ENCODE peak calls at places on chromosomes 12 and 14, in seven cellular contexts. K is IMR-90, B is A549, I is HCT116, Y is H1, N is K562, T is GM12878. Z is an unnamed sample.

GRCh38 chr14:70234066-70234950 is 45.6 kb upstream of the SLC8A3 start:
- DNase-seq in K (no peak), B (no peak), I (no peak), Y (no peak), N (no peak), T (no peak), Z (no peak)

GRCh38 chr14:59116984-59117415 is 71.5 kb upstream of the DAAM1 start:
- DNase-seq in K (peak; percentile 35), B (peak; percentile 3), I (peak; percentile 89), Y (no peak), N (no peak), T (peak; percentile 44), Z (no peak)

GRCh38 chr14:100526632-100527031 is 60.6 kb downstream of the BEGAIN start:
- DNase-seq in K (peak; percentile 18), B (no peak), I (no peak), Y (no peak), N (no peak), T (no peak), Z (no peak)

GRCh38 chr14:92729632-92730358 is 18.6 kb downstream of the LGMN start:
- DNase-seq in K (peak; percentile 96), B (no peak), I (no peak), Y (no peak), N (no peak), T (no peak), Z (no peak)

GRCh38 chr14:66066991-66067788 is 419.0 kb upstream of the CCDC196 start:
- DNase-seq in K (no peak), B (no peak), I (no peak), Y (no peak), N (no peak), T (no peak), Z (no peak)

GRCh38 chr14:101595349-101595748 is 34.1 kb downstream of the DIO3 start:
- DNase-seq in K (no peak), B (no peak), I (no peak), Y (no peak), N (no peak), T (no peak), Z (no peak)

GRCh38 chr14:89137514-89138163 is 279.4 kb downstream of the FOXN3 start:
- DNase-seq in K (peak; percentile 94), B (peak; percentile 43), I (peak; percentile 70), Y (no peak), N (peak; percentile 24), T (no peak), Z (peak; percentile 45)

GRCh38 chr12:32765906-32766305 is 10.2 kb upstream of the YARS2 start:
- DNase-seq in K (no peak), B (no peak), I (no peak), Y (no peak), N (no peak), T (no peak), Z (no peak)

GRCh38 chr12:108311605-108312004 is 27.5 kb downstream of the CMKLR1 start:
- DNase-seq in K (no peak), B (no peak), I (no peak), Y (no peak), N (no peak), T (no peak), Z (no peak)

GRCh38 chr12:98856897-98857540 is 211.9 kb downstream of the APAF1 start:
- DNase-seq in K (no peak), B (no peak), I (no peak), Y (peak; percentile 80), N (no peak), T (no peak), Z (no peak)

GRCh38 chr12:114665411-114666181 is 18.4 kb downstream of the TBX3 start:
- DNase-seq in K (no peak), B (no peak), I (no peak), Y (no peak), N (no peak), T (no peak), Z (no peak)

GRCh38 chr12:68042212-68042699 is 53.0 kb downstream of the IFNG-AS1 start:
- DNase-seq in K (peak; percentile 3), B (no peak), I (no peak), Y (no peak), N (no peak), T (peak; percentile 65), Z (peak; percentile 3)

GRCh38 chr14:68937790-68938514 is 41.1 kb downstream of the ACTN1 start:
- DNase-seq in K (no peak), B (no peak), I (no peak), Y (no peak), N (peak; percentile 11), T (no peak), Z (no peak)

DNA sequence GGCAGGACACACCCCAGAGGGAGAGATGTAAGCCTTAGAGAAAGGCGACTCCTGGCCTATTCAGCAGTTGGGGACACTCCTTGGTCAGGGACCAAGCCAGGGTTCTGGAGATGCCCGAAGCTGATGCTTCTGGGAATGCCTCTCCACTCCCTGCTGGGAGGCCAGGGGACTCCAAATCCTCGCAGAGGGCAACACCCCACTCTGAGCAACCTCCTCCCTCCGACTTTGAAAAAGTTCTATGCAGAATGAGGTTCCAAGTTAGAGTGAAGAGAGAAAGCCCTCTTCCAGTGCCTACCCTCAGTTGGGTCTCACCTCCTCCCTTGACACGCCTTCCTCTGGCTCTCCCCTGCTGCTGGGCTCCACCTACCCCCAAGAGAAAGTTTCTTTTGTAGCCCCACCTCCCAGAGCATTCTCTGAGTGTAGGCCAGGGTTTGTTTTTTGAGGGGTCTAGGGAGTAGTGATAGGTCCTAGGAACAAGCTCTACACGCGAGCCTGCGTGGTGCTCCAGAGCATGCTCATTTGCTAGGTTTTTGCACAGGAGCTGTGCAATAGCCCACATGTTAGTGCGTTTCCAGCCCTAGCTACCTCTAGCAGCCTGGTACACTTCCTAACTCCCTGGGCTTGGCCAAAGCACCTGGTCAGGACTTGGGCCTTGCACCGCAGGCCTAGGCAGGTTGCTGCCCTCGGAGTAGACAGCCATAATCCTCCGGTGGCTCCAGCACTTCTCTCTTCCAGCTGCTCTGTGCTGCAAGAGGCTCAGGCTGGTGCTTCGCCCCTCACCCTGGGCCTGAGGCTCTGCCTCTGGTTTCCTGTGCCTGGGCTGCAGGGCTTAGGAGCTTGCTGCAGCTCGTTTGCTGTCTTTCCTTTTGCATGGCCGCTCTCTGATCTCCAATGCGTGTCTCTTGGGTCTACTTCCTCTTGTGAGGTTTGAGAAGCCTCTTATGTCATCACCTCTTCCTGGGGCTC is 590 bp upstream of the CEBPE start:
- DNase-seq in K (no peak), B (no peak), I (no peak), Y (no peak), N (no peak), T (no peak), Z (no peak)
- TF ChIP-seq CEBPB in K (no peak), B (no peak), I (no peak), Y (no peak), N (no peak), T (no peak), Z (no peak)

GRCh38 chr14:50059773-50060629 is 56.4 kb downstream of the VCPKMT start:
- DNase-seq in K (no peak), B (no peak), I (no peak), Y (no peak), N (no peak), T (no peak), Z (peak; percentile 42)

GRCh38 chr14:50062438-50063039 is 53.8 kb downstream of the VCPKMT start:
- DNase-seq in K (peak; percentile 83), B (peak; percentile 72), I (peak; percentile 37), Y (no peak), N (peak; percentile 88), T (peak; percentile 71), Z (peak; percentile 88)

GRCh38 chr14:50063876-50064420 is 52.4 kb downstream of the VCPKMT start:
- DNase-seq in K (no peak), B (no peak), I (no peak), Y (no peak), N (no peak), T (no peak), Z (no peak)

GRCh38 chr14:50061664-50062437 is 54.5 kb downstream of the VCPKMT start:
- DNase-seq in K (peak; percentile 56), B (no peak), I (no peak), Y (no peak), N (peak; percentile 65), T (peak; percentile 84), Z (peak; percentile 76)

GRCh38 chr14:50060871-50061663 is 55.3 kb downstream of the VCPKMT start:
- DNase-seq in K (peak; percentile 95), B (peak; percentile 89), I (no peak), Y (no peak), N (peak; percentile 82), T (no peak), Z (peak; percentile 89)
- TF ChIP-seq CEBPB in K (peak; percentile 98), B (peak; percentile 90), I (peak; percentile 97), Y (peak; percentile 81), N (peak; percentile 96), T (no peak), Z (peak; percentile 94)

GRCh38 chr12:1913377-1914115 is 4.9 kb downstream of the CACNA2D4 start:
- DNase-seq in K (no peak), B (no peak), I (no peak), Y (no peak), N (no peak), T (no peak), Z (no peak)
- TF ChIP-seq CEBPB in K (no peak), B (no peak), I (no peak), Y (no peak), N (no peak), T (no peak), Z (no peak)

GRCh38 chr12:74431821-74432220 is 105.8 kb upstream of the ATXN7L3B start:
- DNase-seq in K (no peak), B (no peak), I (no peak), Y (no peak), N (no peak), T (no peak), Z (no peak)
- TF ChIP-seq CEBPB in K (no peak), B (no peak), I (no peak), Y (no peak), N (no peak), T (no peak), Z (no peak)

Z was measured in HepG2.